ENCODE peak calls at places on chromosomes 7 and 10, in four cellular contexts. T is SK-N-SH, Y is GM12878, R is K562. C is an unnamed sample.

GRCh38 chr10:124650820-124651401 is 93.3 kb downstream of the FAM53B start:
- DNase-seq in R (no peak), T (no peak), Y (peak), C (no peak)

GRCh38 chr7:50303894-50304157 is 690 bp upstream of the IKZF1 start:
- DNase-seq in T (peak), Y (no peak), R (no peak), C (peak)

GRCh38 chr10:72557362-72557761 is 68.5 kb downstream of the MICU1 start:
- DNase-seq in T (no peak), Y (no peak), R (no peak), C (no peak)

GRCh38 chr10:3961082-3961481 is 176.1 kb upstream of the KLF6 start:
- DNase-seq in R (no peak), Y (no peak), T (no peak), C (no peak)

GRCh38 chr10:75202321-75203096 is 8.1 kb upstream of the VDAC2 start:
- DNase-seq in T (no peak), R (no peak), Y (no peak), C (no peak)

GRCh38 chr10:103545366-103545765 is 51.9 kb downstream of the NEURL1 start:
- DNase-seq in Y (no peak), T (peak), R (no peak), C (no peak)

GRCh38 chr10:5293691-5294550 is 70.8 kb upstream of the UCN3 start:
- DNase-seq in Y (no peak), R (peak), T (peak), C (peak)

GRCh38 chr7:2483495-2483894 is 7.3 kb upstream of the GRIFIN start:
- DNase-seq in T (peak), Y (no peak), R (no peak), C (no peak)

GRCh38 chr10:130956251-130956650 is 355.3 kb downstream of the TCERG1L start:
- DNase-seq in Y (no peak), T (no peak), R (no peak), C (no peak)

GRCh38 chr7:73994023-73994422 is 34.0 kb upstream of the ELN start:
- DNase-seq in Y (no peak), R (no peak), T (no peak), C (no peak)

GRCh38 chr7:26593405-26593804 is 271.0 kb downstream of the SKAP2 start:
- DNase-seq in T (peak), R (no peak), Y (no peak), C (no peak)

GRCh38 chr7:135584362-135585353 is 26.9 kb downstream of the NUP205 start:
- DNase-seq in Y (no peak), T (no peak), R (no peak), C (no peak)

GRCh38 chr10:102246261-102246660 is 929 bp downstream of the GBF1 start:
- DNase-seq in Y (no peak), T (no peak), R (no peak), C (no peak)

GRCh38 chr7:20514364-20514763 is 101.1 kb upstream of the ABCB5 start:
- DNase-seq in R (no peak), T (peak), Y (peak), C (no peak)

GRCh38 chr7:80942261-80943041 is 23.6 kb upstream of the SEMA3C start:
- DNase-seq in T (peak), Y (no peak), R (no peak), C (peak)

GRCh38 chr10:6409982-6410694 is 169.9 kb downstream of the PRKCQ start:
- DNase-seq in Y (no peak), T (peak), R (no peak), C (no peak)

GRCh38 chr10:69451209-69451783 is at the start of gene TSPAN15:
- DNase-seq in Y (peak), R (peak), T (peak), C (peak)

GRCh38 chr10:20953120-20953519 is 56.0 kb upstream of the NEBL start:
- DNase-seq in T (no peak), Y (no peak), R (no peak), C (no peak)

GRCh38 chr10:20957744-20958143 is 60.6 kb upstream of the NEBL start:
- DNase-seq in Y (no peak), R (no peak), T (no peak), C (no peak)

GRCh38 chr10:20954519-20954918 is 57.4 kb upstream of the NEBL start:
- DNase-seq in Y (no peak), R (no peak), T (no peak), C (peak)

GRCh38 chr10:20956843-20957242 is 59.7 kb upstream of the NEBL start:
- DNase-seq in Y (no peak), R (no peak), T (peak), C (no peak)

DNA sequence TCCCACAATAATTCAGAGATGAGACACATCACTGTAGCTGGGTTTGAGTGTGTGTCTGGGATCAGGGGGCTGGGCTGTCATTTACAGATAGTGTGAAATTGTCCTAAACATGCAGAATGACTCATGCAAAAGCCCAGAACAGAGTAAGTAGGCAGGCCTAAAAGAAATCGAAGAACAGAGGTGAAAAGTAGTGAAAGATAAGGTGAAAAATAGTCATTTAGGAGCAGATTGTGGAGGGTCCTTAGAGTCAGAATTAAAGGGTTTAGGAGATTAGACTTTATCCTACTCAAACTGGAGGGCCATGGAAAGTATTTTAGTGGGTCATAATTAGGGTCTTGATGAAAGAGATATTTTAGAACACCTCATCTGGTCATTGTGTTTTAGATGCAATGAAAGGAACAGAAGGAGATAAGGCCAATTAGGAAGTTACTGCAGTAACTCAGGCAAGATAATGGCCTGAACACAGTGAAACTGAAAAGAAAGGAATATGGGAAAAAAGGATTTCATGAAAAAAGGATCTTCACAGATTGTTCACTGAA is 58.3 kb upstream of the NEBL start:
- DNase-seq in Y (no peak), T (peak), R (no peak), C (no peak)
- TF ChIP-seq USF1 in Y (no peak), T (no peak), R (no peak), C (no peak)

GRCh38 chr7:17774248-17774647 is 166.0 kb downstream of the SNX13 start:
- DNase-seq in R (no peak), Y (no peak), T (no peak), C (no peak)
- TF ChIP-seq USF1 in R (no peak), Y (no peak), T (no peak), C (no peak)

GRCh38 chr7:138980575-138981285 is 459 bp downstream of the KIAA1549 start:
- DNase-seq in R (no peak), T (peak), Y (no peak), C (peak)
- TF ChIP-seq USF1 in R (no peak), T (no peak), Y (no peak), C (no peak)

GRCh38 chr7:100035865-100036264 is 13.7 kb upstream of the ZSCAN21 start:
- DNase-seq in T (no peak), Y (no peak), R (no peak), C (no peak)

GRCh38 chr7:100034871-100035510 is 14.6 kb upstream of the ZSCAN21 start:
- DNase-seq in R (no peak), Y (no peak), T (no peak), C (no peak)

GRCh38 chr7:100038326-100038725 is 11.2 kb upstream of the ZSCAN21 start:
- DNase-seq in Y (no peak), T (no peak), R (no peak), C (no peak)

GRCh38 chr7:100029591-100029990 is 14.2 kb downstream of the ZKSCAN1 start:
- DNase-seq in T (no peak), Y (no peak), R (no peak), C (no peak)

DNA sequence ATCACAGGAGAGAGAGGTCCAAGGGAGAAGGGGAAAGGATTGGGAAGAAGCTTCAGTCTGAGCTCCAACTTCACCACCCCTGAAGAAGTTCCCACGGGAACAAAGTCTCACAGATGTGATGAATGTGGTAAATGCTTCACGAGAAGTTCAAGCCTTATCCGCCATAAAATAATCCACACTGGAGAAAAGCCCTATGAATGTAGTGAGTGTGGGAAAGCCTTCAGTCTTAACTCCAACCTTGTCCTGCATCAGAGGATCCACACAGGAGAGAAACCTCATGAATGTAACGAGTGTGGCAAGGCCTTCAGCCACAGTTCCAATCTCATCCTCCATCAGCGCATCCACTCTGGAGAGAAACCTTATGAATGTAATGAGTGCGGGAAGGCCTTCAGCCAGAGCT is 16.0 kb upstream of the ZSCAN21 start:
- DNase-seq in R (no peak), T (no peak), Y (no peak), C (no peak)
- TF ChIP-seq USF1 in R (no peak), T (no peak), Y (no peak), C (no peak)

DNA sequence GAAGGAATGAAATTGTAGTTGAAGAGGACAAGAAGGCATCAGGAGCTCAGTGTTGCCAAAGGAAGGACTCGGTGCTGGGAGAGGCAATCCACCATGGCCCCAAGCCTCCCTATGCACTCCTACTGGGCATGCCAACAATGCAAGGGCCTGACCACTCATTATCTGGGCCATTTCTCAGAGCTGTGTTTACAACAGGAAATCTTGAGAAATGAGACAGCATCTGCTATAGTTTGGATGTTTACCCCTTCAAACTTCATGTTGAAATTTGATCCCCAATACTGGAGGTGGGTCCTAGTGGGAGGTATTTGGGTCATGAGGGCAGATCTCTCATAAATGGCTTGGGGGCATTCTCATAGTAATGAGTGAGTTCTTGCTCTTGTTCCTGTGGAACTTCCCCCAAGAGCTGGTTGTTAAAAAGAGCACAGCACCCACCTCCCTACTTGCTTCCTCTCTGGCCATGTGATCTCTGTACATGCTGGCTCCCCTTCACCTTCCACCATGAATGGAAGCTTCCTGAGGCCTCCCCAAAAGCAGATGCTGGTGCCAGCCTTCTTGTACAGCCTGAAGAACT is 50.9 kb upstream of the AOAH start:
- DNase-seq in R (no peak), T (no peak), Y (no peak), C (no peak)
- TF ChIP-seq USF1 in R (no peak), T (no peak), Y (no peak), C (no peak)

DNA sequence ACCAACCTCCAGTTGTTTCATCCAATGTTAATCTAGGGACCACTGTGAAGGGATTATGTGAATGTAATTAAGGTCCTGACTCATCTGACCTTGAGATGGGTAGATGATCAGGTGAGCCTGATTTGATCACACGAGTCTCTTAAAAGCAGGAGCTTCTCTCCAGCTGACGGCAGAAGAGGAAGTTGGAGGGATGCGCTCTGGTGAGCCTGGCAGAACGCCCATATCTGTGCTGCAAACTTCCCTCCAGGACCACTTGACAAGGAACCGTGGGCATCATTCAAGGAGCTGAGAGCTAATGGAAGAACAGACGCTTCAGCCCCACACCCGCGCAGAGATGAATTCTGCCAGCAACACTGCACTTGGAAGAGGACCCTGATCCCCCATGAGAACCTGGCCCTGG is 642.4 kb downstream of the TNS3 start:
- DNase-seq in Y (no peak), R (no peak), T (no peak), C (no peak)
- TF ChIP-seq USF1 in Y (no peak), R (no peak), T (no peak), C (no peak)

GRCh38 chr7:132065193-132065972 is 509.0 kb upstream of the PODXL start:
- DNase-seq in Y (no peak), T (peak), R (no peak), C (no peak)
- TF ChIP-seq USF1 in Y (no peak), T (no peak), R (no peak), C (no peak)

DNA sequence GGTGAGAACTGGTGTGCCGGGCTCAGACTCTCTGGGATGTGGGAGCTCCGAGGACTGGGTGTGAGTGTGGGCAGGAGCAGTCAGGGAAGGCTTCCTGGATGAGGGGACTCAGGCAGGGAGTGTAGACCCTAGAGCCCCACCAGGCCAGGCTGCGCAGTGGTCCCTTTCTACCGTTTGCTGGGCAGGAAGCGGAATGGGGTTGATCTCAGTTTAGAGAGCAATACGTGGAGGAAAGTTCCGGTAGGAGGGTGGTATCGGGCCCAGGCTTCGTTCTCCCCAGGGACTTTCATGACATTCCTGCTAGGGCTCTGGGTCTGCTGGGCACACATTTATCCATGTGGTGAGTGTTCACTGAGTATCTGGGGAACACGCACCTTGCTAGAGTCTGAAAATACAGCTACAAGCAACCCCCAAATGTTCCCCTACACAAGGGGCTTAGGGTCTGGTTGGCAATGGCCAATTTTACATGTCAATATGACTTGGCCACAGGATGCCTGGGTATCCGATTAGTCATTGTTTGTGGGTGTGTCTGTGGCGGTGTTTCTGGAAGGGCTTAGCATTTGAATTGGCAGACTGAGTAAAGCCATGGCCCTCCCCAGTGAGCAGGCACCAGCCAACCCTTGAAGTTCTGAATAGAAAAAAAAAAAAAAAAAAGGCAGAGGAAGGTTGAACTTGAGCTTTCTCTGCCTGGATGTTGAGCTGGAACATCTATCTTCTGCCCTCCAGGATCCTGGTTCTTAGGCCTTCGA is 20.8 kb downstream of the GHRHR start:
- DNase-seq in R (no peak), Y (no peak), T (no peak), C (peak)
- TF ChIP-seq USF1 in R (no peak), Y (no peak), T (no peak), C (no peak)

DNA sequence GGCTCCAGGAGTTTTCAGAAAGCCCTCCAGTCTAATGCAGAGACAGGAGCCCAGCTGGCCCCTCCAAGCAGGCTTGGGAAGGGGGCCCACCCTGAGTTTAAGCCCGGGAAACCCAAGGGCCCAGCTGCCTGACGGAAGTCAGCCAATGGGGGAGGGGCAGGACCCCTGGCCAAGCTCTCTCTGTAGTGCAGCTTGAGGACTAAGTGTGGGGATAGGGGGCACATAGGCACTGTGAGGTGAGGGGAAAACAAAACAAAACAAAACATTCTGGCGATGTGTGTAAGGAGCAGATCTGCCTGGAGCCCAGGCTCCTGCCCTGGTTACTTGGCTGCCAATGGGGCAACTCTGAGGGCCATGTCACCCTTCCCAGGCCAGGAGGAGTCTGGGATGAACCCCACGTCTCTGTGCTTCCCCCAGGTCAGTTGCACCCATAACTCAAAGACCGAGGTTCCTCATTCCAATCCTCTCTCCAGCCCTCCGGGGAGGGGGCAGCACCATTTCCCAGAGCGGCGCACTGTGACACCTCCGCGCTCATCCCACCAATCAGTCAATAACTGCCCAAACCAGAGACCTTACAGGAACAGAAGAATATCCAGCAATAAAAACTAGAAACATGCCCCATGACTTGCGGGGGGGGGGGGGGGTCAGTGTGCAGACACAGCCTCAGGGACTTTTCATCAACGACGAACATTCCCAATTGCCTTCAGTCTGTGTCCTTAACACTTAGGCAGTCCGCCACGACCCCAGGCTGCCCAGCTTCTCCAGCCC is 1.7 kb downstream of the CXCL12 start:
- DNase-seq in T (no peak), R (no peak), Y (no peak), C (no peak)
- TF ChIP-seq USF1 in T (no peak), R (no peak), Y (no peak), C (no peak)

GRCh38 chr7:36129048-36129534 is 24.0 kb upstream of the EEPD1 start:
- DNase-seq in R (no peak), Y (no peak), T (no peak), C (no peak)

GRCh38 chr7:36130236-36130945 is 22.7 kb upstream of the EEPD1 start:
- DNase-seq in T (no peak), R (no peak), Y (no peak), C (no peak)

GRCh38 chr7:36131026-36131425 is 22.0 kb upstream of the EEPD1 start:
- DNase-seq in R (no peak), T (no peak), Y (no peak), C (no peak)

GRCh38 chr7:36132025-36132424 is 21.0 kb upstream of the EEPD1 start:
- DNase-seq in T (no peak), Y (no peak), R (no peak), C (no peak)

DNA sequence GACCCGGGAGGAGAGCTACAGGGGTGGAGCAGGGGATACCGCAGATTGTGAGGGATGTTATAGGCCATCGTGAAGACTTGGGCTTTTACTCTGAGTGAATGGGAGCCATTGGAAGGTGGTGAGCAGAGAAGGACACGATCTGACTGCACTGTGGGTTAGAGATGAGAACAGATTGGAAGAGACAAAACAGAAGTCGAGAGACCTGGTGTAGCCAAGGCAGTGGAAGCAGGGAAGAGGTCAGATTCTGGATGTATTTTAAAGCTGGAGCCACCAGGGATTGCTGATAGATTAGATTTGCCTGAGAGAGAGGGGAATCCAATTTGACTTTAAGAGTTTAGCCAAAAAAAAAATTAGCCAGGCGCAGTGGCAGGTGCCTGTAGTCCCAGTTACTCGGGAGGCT is 21.6 kb upstream of the EEPD1 start:
- DNase-seq in T (no peak), R (no peak), Y (no peak), C (no peak)
- TF ChIP-seq USF1 in T (no peak), R (no peak), Y (no peak), C (no peak)